ENCODE peak calls at places on chromosomes 3 and 15, in seven cellular contexts. B is iris pigment epithelial cell; K is activated CD4-positive, alpha-beta T cell treated with anti-CD3 and anti-CD28 coated beads, Interleukin-2, amount 50 U/mL, for 24 hours; R is choroid plexus epithelial cell; Z is right atrium auricular region; P is ACHN; S is amygdala. H is an unnamed sample.

GRCh38 chr3:127420355-127420655 is 132.5 kb upstream of the PRR20G start:
- DNase-seq in R (no peak), S (no peak), Z (peak; percentile 48), P (no peak), B (no peak), K (no peak), H (no peak)

GRCh38 chr15:73318463-73319351 is 50.1 kb downstream of the HCN4 start:
- DNase-seq in P (no peak), B (no peak), R (peak; percentile 41), S (no peak), K (no peak), Z (no peak), H (no peak)

GRCh38 chr3:278300-279064 is 81.9 kb downstream of the CHL1 start:
- DNase-seq in R (no peak), P (no peak), K (no peak), S (no peak), B (no peak), Z (no peak), H (no peak)

GRCh38 chr3:142366434-142366833 is 81.4 kb downstream of the XRN1 start:
- DNase-seq in B (peak; percentile 9), K (no peak), P (peak; percentile 21), R (peak; percentile 25), S (no peak), Z (no peak), H (no peak)

GRCh38 chr15:64740361-64741170 is 34.8 kb downstream of the RBPMS2 start:
- DNase-seq in K (no peak), S (no peak), R (peak; percentile 80), Z (peak; percentile 80), B (peak; percentile 82), P (no peak), H (peak; percentile 34)

GRCh38 chr3:47034868-47035489 is 55.5 kb downstream of the NBEAL2 start:
- DNase-seq in B (no peak), Z (no peak), P (no peak), R (no peak), S (no peak), K (no peak), H (no peak)

GRCh38 chr15:80887148-80887547 is 102.5 kb downstream of the MESD start:
- DNase-seq in K (no peak), R (peak; percentile 45), B (no peak), P (no peak), S (no peak), Z (no peak), H (peak; percentile 14)

GRCh38 chr3:162034368-162034767 is 537.8 kb downstream of the OTOL1 start:
- DNase-seq in K (no peak), S (no peak), B (peak; percentile 67), Z (no peak), P (peak; percentile 53), R (peak; percentile 35), H (peak; percentile 41)

GRCh38 chr3:198071602-198072285 is 111.7 kb downstream of the LMLN start:
- DNase-seq in B (peak; percentile 95), Z (no peak), K (peak; percentile 18), P (peak; percentile 93), S (no peak), R (peak; percentile 100), H (peak; percentile 6)

GRCh38 chr3:168426196-168426595 is 330.5 kb upstream of the GOLIM4 start:
- DNase-seq in P (no peak), R (peak; percentile 26), S (no peak), Z (no peak), K (no peak), B (peak; percentile 1), H (peak; percentile 58)

GRCh38 chr3:184186184-184186901 is at the start of gene ABCF3:
- DNase-seq in B (peak; percentile 52), K (no peak), R (peak; percentile 49), S (no peak), Z (peak; percentile 73), P (no peak), H (peak; percentile 75)

GRCh38 chr3:100040446-100040845 is 73.9 kb downstream of the FILIP1L start:
- DNase-seq in P (peak; percentile 4), S (no peak), Z (peak; percentile 78), B (peak; percentile 60), K (no peak), R (peak; percentile 65), H (peak; percentile 42)

GRCh38 chr3:189146842-189147241 is 24.9 kb upstream of the TPRG1 start:
- DNase-seq in S (no peak), R (no peak), K (no peak), P (no peak), Z (no peak), B (no peak), H (no peak)

GRCh38 chr15:68528891-68529290 is 49.9 kb upstream of the CORO2B start:
- DNase-seq in R (peak; percentile 64), Z (no peak), S (no peak), K (no peak), P (no peak), B (peak; percentile 50), H (no peak)

GRCh38 chr15:67548862-67549651 is 6.6 kb downstream of the MAP2K5 start:
- DNase-seq in B (no peak), P (no peak), R (peak; percentile 58), S (peak; percentile 60), K (no peak), Z (no peak), H (peak; percentile 28)

GRCh38 chr3:172918165-172918564 is 167.6 kb downstream of the ECT2 start:
- DNase-seq in B (peak; percentile 57), R (peak; percentile 60), Z (no peak), K (no peak), S (no peak), P (no peak), H (peak; percentile 55)

GRCh38 chr3:17602126-17602525 is 140.3 kb downstream of the TBC1D5 start:
- DNase-seq in R (peak; percentile 21), P (peak; percentile 6), K (no peak), B (peak; percentile 67), Z (no peak), S (no peak), H (no peak)

GRCh38 chr3:158127250-158128219 is 17.6 kb downstream of the RSRC1 start:
- DNase-seq in P (no peak), R (peak; percentile 60), B (peak; percentile 65), S (no peak), Z (no peak), K (no peak), H (no peak)

GRCh38 chr15:86929461-86929860 is 849.8 kb downstream of the AGBL1 start:
- DNase-seq in K (no peak), P (no peak), S (no peak), B (no peak), Z (no peak), R (no peak), H (no peak)

GRCh38 chr3:78809941-78810340 is 957.9 kb downstream of the ROBO1 start:
- DNase-seq in B (no peak), S (no peak), K (no peak), P (no peak), R (no peak), Z (no peak), H (no peak)

GRCh38 chr15:42577514-42578031 is 2.2 kb downstream of the STARD9 start:
- DNase-seq in Z (no peak), B (peak; percentile 60), S (no peak), K (no peak), P (no peak), R (peak; percentile 76), H (peak; percentile 68)

GRCh38 chr3:117725314-117725713 is 1015.7 kb downstream of the TUSC7 start:
- DNase-seq in Z (no peak), S (no peak), P (no peak), R (no peak), K (no peak), B (no peak), H (no peak)

GRCh38 chr3:21326704-21327103 is 424.3 kb downstream of the ZNF385D start:
- DNase-seq in K (no peak), R (peak; percentile 26), P (no peak), S (no peak), Z (no peak), B (peak; percentile 44), H (peak; percentile 86)

H was measured in adipocyte.